ENCODE peak calls at places on chromosomes 12 and 14, in eight cellular contexts. One of them, this sample, is unnamed.

GRCh38 chr12:104529130-104529874 is 72.6 kb downstream of the CHST11 start:
- DNase-seq in ascending aorta: no peak
- DNase-seq in astrocyte of the spinal cord: no peak
- DNase-seq in fibroblast of the aortic adventitia: no peak
- DNase-seq in retinal pigment epithelial cell: no peak
- DNase-seq in psoas muscle: no peak
- DNase-seq in upper lobe of right lung: no peak
- DNase-seq in right atrium auricular region: no peak
- DNase-seq in this sample: no peak

GRCh38 chr12:85698937-85699336 is 137.3 kb downstream of the RASSF9 start:
- DNase-seq in fibroblast of the aortic adventitia: no peak
- DNase-seq in retinal pigment epithelial cell: no peak
- DNase-seq in psoas muscle: no peak
- DNase-seq in astrocyte of the spinal cord: no peak
- DNase-seq in ascending aorta: no peak
- DNase-seq in upper lobe of right lung: no peak
- DNase-seq in right atrium auricular region: no peak
- DNase-seq in this sample: no peak

GRCh38 chr12:90922068-90922743 is 32.8 kb downstream of the CCER1 start:
- DNase-seq in ascending aorta: no peak
- DNase-seq in upper lobe of right lung: no peak
- DNase-seq in right atrium auricular region: no peak
- DNase-seq in retinal pigment epithelial cell: peak
- DNase-seq in fibroblast of the aortic adventitia: peak
- DNase-seq in psoas muscle: no peak
- DNase-seq in astrocyte of the spinal cord: peak
- DNase-seq in this sample: peak

GRCh38 chr12:129868566-129868965 is 35.3 kb downstream of the TMEM132D start:
- DNase-seq in astrocyte of the spinal cord: no peak
- DNase-seq in psoas muscle: no peak
- DNase-seq in fibroblast of the aortic adventitia: no peak
- DNase-seq in ascending aorta: no peak
- DNase-seq in retinal pigment epithelial cell: no peak
- DNase-seq in upper lobe of right lung: no peak
- DNase-seq in right atrium auricular region: no peak
- DNase-seq in this sample: no peak

GRCh38 chr12:132502149-132502881 is 12.4 kb downstream of the FBRSL1 start:
- DNase-seq in upper lobe of right lung: no peak
- DNase-seq in psoas muscle: no peak
- DNase-seq in fibroblast of the aortic adventitia: no peak
- DNase-seq in right atrium auricular region: no peak
- DNase-seq in astrocyte of the spinal cord: no peak
- DNase-seq in retinal pigment epithelial cell: no peak
- DNase-seq in ascending aorta: no peak
- DNase-seq in this sample: no peak

GRCh38 chr14:90758028-90758889 is 58.0 kb downstream of the TTC7B start:
- DNase-seq in fibroblast of the aortic adventitia: peak
- DNase-seq in psoas muscle: peak
- DNase-seq in upper lobe of right lung: peak
- DNase-seq in astrocyte of the spinal cord: peak
- DNase-seq in right atrium auricular region: peak
- DNase-seq in retinal pigment epithelial cell: peak
- DNase-seq in ascending aorta: peak
- DNase-seq in this sample: peak

GRCh38 chr12:67996347-67996746 is 7.1 kb downstream of the IFNG-AS1 start:
- DNase-seq in ascending aorta: no peak
- DNase-seq in fibroblast of the aortic adventitia: no peak
- DNase-seq in right atrium auricular region: no peak
- DNase-seq in retinal pigment epithelial cell: no peak
- DNase-seq in astrocyte of the spinal cord: no peak
- DNase-seq in upper lobe of right lung: no peak
- DNase-seq in psoas muscle: no peak
- DNase-seq in this sample: no peak

GRCh38 chr14:93533864-93534263 is 103.1 kb downstream of the UNC79 start:
- DNase-seq in retinal pigment epithelial cell: no peak
- DNase-seq in astrocyte of the spinal cord: no peak
- DNase-seq in fibroblast of the aortic adventitia: no peak
- DNase-seq in right atrium auricular region: no peak
- DNase-seq in psoas muscle: no peak
- DNase-seq in ascending aorta: no peak
- DNase-seq in upper lobe of right lung: no peak
- DNase-seq in this sample: no peak

GRCh38 chr12:49014547-49014946 is 4.0 kb downstream of the PRKAG1 start:
- DNase-seq in upper lobe of right lung: no peak
- DNase-seq in retinal pigment epithelial cell: no peak
- DNase-seq in psoas muscle: no peak
- DNase-seq in ascending aorta: no peak
- DNase-seq in right atrium auricular region: no peak
- DNase-seq in fibroblast of the aortic adventitia: peak
- DNase-seq in astrocyte of the spinal cord: peak
- DNase-seq in this sample: peak

GRCh38 chr12:12696562-12697383 is 790 bp upstream of the GPR19 start:
- DNase-seq in right atrium auricular region: peak
- DNase-seq in psoas muscle: peak
- DNase-seq in ascending aorta: peak
- DNase-seq in fibroblast of the aortic adventitia: peak
- DNase-seq in retinal pigment epithelial cell: no peak
- DNase-seq in upper lobe of right lung: peak
- DNase-seq in astrocyte of the spinal cord: peak
- DNase-seq in this sample: peak

GRCh38 chr12:38903596-38903995 is 1.8 kb downstream of the CPNE8 start:
- DNase-seq in ascending aorta: no peak
- DNase-seq in psoas muscle: no peak
- DNase-seq in astrocyte of the spinal cord: no peak
- DNase-seq in upper lobe of right lung: no peak
- DNase-seq in right atrium auricular region: no peak
- DNase-seq in fibroblast of the aortic adventitia: no peak
- DNase-seq in retinal pigment epithelial cell: no peak
- DNase-seq in this sample: no peak

GRCh38 chr12:60281522-60281921 is 685.7 kb downstream of the SLC16A7 start:
- DNase-seq in retinal pigment epithelial cell: no peak
- DNase-seq in psoas muscle: no peak
- DNase-seq in fibroblast of the aortic adventitia: no peak
- DNase-seq in upper lobe of right lung: no peak
- DNase-seq in astrocyte of the spinal cord: no peak
- DNase-seq in right atrium auricular region: no peak
- DNase-seq in ascending aorta: no peak
- DNase-seq in this sample: no peak

GRCh38 chr12:41511247-41511646 is 323.1 kb downstream of the PDZRN4 start:
- DNase-seq in astrocyte of the spinal cord: no peak
- DNase-seq in retinal pigment epithelial cell: peak
- DNase-seq in right atrium auricular region: no peak
- DNase-seq in upper lobe of right lung: no peak
- DNase-seq in psoas muscle: no peak
- DNase-seq in ascending aorta: no peak
- DNase-seq in fibroblast of the aortic adventitia: no peak
- DNase-seq in this sample: no peak

GRCh38 chr12:107807471-107808150 is 33.1 kb downstream of the ASCL4 start:
- DNase-seq in ascending aorta: no peak
- DNase-seq in right atrium auricular region: no peak
- DNase-seq in astrocyte of the spinal cord: no peak
- DNase-seq in retinal pigment epithelial cell: no peak
- DNase-seq in psoas muscle: no peak
- DNase-seq in upper lobe of right lung: no peak
- DNase-seq in fibroblast of the aortic adventitia: no peak
- DNase-seq in this sample: no peak
- TF ChIP-seq CTCF in ascending aorta: no peak
- TF ChIP-seq CTCF in right atrium auricular region: no peak
- TF ChIP-seq CTCF in astrocyte of the spinal cord: no peak
- TF ChIP-seq CTCF in retinal pigment epithelial cell: no peak
- TF ChIP-seq CTCF in psoas muscle: no peak
- TF ChIP-seq CTCF in upper lobe of right lung: no peak
- TF ChIP-seq CTCF in fibroblast of the aortic adventitia: no peak
- TF ChIP-seq CTCF in this sample: no peak

DNA sequence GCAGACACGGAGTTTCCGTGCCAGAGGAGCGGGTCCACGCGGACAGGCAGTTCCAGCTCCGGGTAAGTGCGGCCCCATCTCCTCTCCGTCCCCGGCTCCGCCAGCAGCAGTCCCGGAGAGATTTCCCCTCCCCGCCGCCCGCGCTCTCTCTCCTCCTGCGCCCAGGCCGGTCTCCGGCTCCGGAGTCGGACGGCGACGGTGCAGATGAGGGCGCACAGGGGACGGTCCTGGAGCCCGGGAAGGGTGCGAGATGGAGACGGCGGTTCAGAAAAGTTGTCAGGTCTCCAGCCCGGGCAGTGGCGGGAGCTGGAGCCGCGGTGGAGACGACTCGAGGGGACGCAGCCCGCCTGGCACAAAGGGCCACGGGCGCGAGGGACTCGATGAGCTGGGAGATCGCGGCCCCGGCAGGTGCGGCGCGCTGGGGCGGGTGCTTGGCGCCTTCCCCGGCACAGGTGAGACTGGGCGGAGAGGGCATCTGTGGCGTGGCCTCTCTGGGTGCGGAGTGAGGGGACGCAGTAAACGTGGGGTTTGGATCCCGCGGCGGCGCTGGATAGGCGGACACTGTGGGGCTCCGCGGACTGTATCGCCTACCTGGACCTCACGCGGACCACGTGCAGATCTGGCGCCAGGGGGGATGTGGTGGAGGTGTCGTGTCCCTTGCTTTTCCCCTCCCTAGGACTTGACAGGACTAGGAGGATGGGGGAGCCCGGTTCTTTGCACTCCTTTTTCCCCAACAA is 1540.3 kb upstream of the TMEM132C start:
- DNase-seq in astrocyte of the spinal cord: no peak
- DNase-seq in fibroblast of the aortic adventitia: no peak
- DNase-seq in psoas muscle: no peak
- DNase-seq in right atrium auricular region: no peak
- DNase-seq in retinal pigment epithelial cell: no peak
- DNase-seq in upper lobe of right lung: no peak
- DNase-seq in ascending aorta: no peak
- DNase-seq in this sample: no peak
- H3K4me3 ChIP-seq in astrocyte of the spinal cord: no peak
- H3K4me3 ChIP-seq in fibroblast of the aortic adventitia: peak
- H3K4me3 ChIP-seq in psoas muscle: no peak
- H3K4me3 ChIP-seq in right atrium auricular region: no peak
- H3K4me3 ChIP-seq in retinal pigment epithelial cell: no peak
- H3K4me3 ChIP-seq in upper lobe of right lung: no peak
- H3K4me3 ChIP-seq in ascending aorta: no peak
- H3K4me3 ChIP-seq in this sample: no peak

DNA sequence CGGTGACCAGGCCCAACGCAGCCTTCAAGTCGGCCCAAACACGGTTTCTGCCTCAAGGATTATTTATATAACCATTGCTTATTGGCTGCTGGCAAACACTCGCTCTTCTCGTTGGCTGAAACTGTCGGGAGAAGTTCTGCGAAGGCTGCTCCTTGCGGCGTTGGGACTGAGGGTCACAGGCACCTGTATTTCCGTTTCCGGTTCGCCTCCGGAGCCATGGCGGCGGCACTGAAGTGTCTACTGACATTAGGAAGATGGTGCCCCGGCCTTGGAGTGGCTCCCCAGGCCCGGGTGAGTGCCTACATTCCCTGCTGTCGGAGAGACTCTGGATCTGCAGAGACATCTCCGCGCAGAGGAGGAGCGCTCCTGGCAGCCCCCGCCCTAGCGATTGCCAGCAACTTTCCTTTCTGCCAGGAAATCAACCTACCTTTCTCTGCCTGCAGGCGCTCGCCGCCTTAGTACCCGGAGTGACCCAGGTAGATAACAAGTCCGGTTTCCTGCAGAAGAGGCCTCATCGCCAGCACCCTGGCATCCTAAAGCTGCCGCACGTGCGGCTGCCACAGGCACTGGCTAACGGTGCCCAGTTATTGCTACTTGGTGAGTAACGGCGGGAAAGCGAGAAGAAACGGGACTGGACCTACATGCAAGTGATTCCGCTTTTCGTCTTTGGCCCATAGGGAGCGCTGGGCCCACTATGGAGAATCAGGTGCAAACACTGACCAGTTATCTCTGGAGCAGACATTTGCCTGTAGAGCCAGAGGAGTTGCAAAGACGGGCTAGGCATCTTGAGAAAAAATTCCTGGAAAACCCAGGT is at the start of gene METTL17:
- DNase-seq in right atrium auricular region: peak
- DNase-seq in upper lobe of right lung: peak
- DNase-seq in astrocyte of the spinal cord: peak
- DNase-seq in ascending aorta: peak
- DNase-seq in psoas muscle: peak
- DNase-seq in fibroblast of the aortic adventitia: peak
- DNase-seq in retinal pigment epithelial cell: peak
- DNase-seq in this sample: peak
- TF ChIP-seq CTCF in right atrium auricular region: no peak
- TF ChIP-seq CTCF in upper lobe of right lung: peak
- TF ChIP-seq CTCF in astrocyte of the spinal cord: peak
- TF ChIP-seq CTCF in ascending aorta: no peak
- TF ChIP-seq CTCF in psoas muscle: peak
- TF ChIP-seq CTCF in fibroblast of the aortic adventitia: peak
- TF ChIP-seq CTCF in retinal pigment epithelial cell: peak
- TF ChIP-seq CTCF in this sample: peak

DNA sequence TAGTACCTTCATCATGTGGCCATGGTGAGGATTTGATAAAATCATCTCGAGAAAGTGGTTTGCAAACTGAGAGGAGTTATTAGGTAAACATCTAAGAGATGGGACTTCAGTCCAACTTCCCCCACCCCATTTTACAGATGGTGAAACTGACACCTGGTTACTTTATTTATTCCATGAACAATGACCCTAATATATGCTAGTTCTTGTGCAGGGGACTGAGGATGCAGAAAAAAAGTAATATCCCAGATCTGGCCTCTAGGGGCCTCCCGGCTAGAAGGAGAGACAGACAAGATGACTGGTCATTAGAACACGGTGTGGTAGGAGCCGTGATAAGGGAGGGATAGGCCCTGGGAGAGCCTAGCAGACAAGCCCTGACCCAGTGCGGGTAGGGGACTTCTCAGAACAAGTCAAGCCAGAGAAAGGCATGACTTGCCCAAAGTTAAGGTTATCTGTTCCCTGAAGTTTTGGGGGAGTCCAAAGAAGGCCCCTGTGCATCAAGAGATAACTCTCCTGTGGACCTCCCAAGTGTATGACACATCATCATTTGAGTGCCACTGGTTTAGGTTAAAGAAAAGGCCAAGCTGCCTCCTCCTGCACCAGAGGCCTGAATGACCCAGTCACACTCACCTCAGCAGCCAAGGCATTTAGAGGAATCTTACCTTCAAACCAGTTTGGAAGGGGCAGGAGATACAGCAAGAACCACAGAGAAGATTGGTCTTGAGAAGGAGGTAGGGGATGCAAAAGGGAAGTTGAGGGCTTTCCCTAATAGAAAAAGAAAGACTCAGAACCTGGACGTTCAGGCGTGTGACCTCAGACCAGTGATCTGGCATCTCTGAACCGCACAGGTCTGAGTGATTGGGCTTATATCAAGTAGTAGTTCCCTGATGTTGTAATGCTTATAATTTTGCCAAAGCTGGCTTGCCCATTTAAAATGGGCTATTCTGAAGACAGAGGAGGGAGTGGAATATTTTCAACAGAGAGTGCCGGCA is 1.6 kb downstream of the CMKLR1 start:
- DNase-seq in right atrium auricular region: no peak
- DNase-seq in psoas muscle: no peak
- DNase-seq in fibroblast of the aortic adventitia: no peak
- DNase-seq in retinal pigment epithelial cell: no peak
- DNase-seq in astrocyte of the spinal cord: peak
- DNase-seq in upper lobe of right lung: no peak
- DNase-seq in ascending aorta: peak
- DNase-seq in this sample: peak
- H3K4me3 ChIP-seq in right atrium auricular region: peak
- H3K4me3 ChIP-seq in psoas muscle: peak
- H3K4me3 ChIP-seq in fibroblast of the aortic adventitia: no peak
- H3K4me3 ChIP-seq in retinal pigment epithelial cell: no peak
- H3K4me3 ChIP-seq in astrocyte of the spinal cord: no peak
- H3K4me3 ChIP-seq in upper lobe of right lung: peak
- H3K4me3 ChIP-seq in ascending aorta: peak
- H3K4me3 ChIP-seq in this sample: no peak

GRCh38 chr12:69999561-69999960 is 174.5 kb downstream of the MYRFL start:
- DNase-seq in fibroblast of the aortic adventitia: no peak
- DNase-seq in ascending aorta: no peak
- DNase-seq in right atrium auricular region: no peak
- DNase-seq in psoas muscle: no peak
- DNase-seq in retinal pigment epithelial cell: no peak
- DNase-seq in upper lobe of right lung: no peak
- DNase-seq in astrocyte of the spinal cord: no peak
- DNase-seq in this sample: no peak
- TF ChIP-seq CTCF in fibroblast of the aortic adventitia: no peak
- TF ChIP-seq CTCF in ascending aorta: no peak
- TF ChIP-seq CTCF in right atrium auricular region: no peak
- TF ChIP-seq CTCF in psoas muscle: no peak
- TF ChIP-seq CTCF in retinal pigment epithelial cell: no peak
- TF ChIP-seq CTCF in upper lobe of right lung: no peak
- TF ChIP-seq CTCF in astrocyte of the spinal cord: no peak
- TF ChIP-seq CTCF in this sample: no peak